ENCODE peak calls at places on chromosomes 5 and 9, in five cellular contexts. One of them, this sample, is unnamed.

GRCh38 chr5:6727231-6727630 is 14.0 kb downstream of the TENT4A start:
- DNase-seq in tibial nerve: no peak
- DNase-seq in heart right ventricle: no peak
- DNase-seq in osteocyte: no peak
- DNase-seq in neural crest cell: no peak
- DNase-seq in this sample: no peak

GRCh38 chr9:128912270-128912853 is 8.4 kb upstream of the PHYHD1 start:
- DNase-seq in tibial nerve: no peak
- DNase-seq in heart right ventricle: no peak
- DNase-seq in osteocyte: no peak
- DNase-seq in neural crest cell: no peak
- DNase-seq in this sample: peak

GRCh38 chr9:111627260-111627963 is 3.7 kb upstream of the DNAJC25 start:
- DNase-seq in tibial nerve: no peak
- DNase-seq in heart right ventricle: no peak
- DNase-seq in osteocyte: no peak
- DNase-seq in neural crest cell: no peak
- DNase-seq in this sample: no peak

GRCh38 chr9:76744336-76744735 is 19.9 kb upstream of the PCA3 start:
- DNase-seq in tibial nerve: no peak
- DNase-seq in heart right ventricle: no peak
- DNase-seq in osteocyte: no peak
- DNase-seq in neural crest cell: no peak
- DNase-seq in this sample: no peak

GRCh38 chr5:149177911-149178565 is 36.7 kb downstream of the ABLIM3 start:
- DNase-seq in tibial nerve: no peak
- DNase-seq in heart right ventricle: no peak
- DNase-seq in osteocyte: no peak
- DNase-seq in neural crest cell: no peak
- DNase-seq in this sample: no peak

GRCh38 chr5:14729448-14730385 is 65.2 kb downstream of the OTULIN start:
- DNase-seq in tibial nerve: no peak
- DNase-seq in heart right ventricle: no peak
- DNase-seq in osteocyte: no peak
- DNase-seq in neural crest cell: no peak
- DNase-seq in this sample: no peak

GRCh38 chr9:131640438-131641181 is 95.3 kb downstream of the PRRT1B start:
- DNase-seq in tibial nerve: no peak
- DNase-seq in heart right ventricle: no peak
- DNase-seq in osteocyte: no peak
- DNase-seq in neural crest cell: no peak
- DNase-seq in this sample: peak

GRCh38 chr9:38026021-38026809 is 42.8 kb downstream of the SHB start:
- DNase-seq in tibial nerve: no peak
- DNase-seq in heart right ventricle: peak
- DNase-seq in osteocyte: no peak
- DNase-seq in neural crest cell: no peak
- DNase-seq in this sample: peak

GRCh38 chr9:117335797-117336435 is 78.9 kb downstream of the ASTN2 start:
- DNase-seq in tibial nerve: no peak
- DNase-seq in heart right ventricle: no peak
- DNase-seq in osteocyte: no peak
- DNase-seq in neural crest cell: no peak
- DNase-seq in this sample: no peak

GRCh38 chr9:127763918-127764384 is 14.5 kb downstream of the SH2D3C start:
- DNase-seq in tibial nerve: no peak
- DNase-seq in heart right ventricle: peak
- DNase-seq in osteocyte: no peak
- DNase-seq in neural crest cell: no peak
- DNase-seq in this sample: peak

GRCh38 chr5:135930029-135930948 is 24.5 kb downstream of the LECT2 start:
- DNase-seq in tibial nerve: no peak
- DNase-seq in heart right ventricle: peak
- DNase-seq in osteocyte: no peak
- DNase-seq in neural crest cell: no peak
- DNase-seq in this sample: no peak

GRCh38 chr5:41156739-41157138 is 56.6 kb downstream of the C6 start:
- DNase-seq in tibial nerve: no peak
- DNase-seq in heart right ventricle: no peak
- DNase-seq in osteocyte: no peak
- DNase-seq in neural crest cell: no peak
- DNase-seq in this sample: peak

GRCh38 chr9:13705913-13706312 is 426.4 kb upstream of the MPDZ start:
- DNase-seq in tibial nerve: peak
- DNase-seq in heart right ventricle: no peak
- DNase-seq in osteocyte: no peak
- DNase-seq in neural crest cell: no peak
- DNase-seq in this sample: no peak

GRCh38 chr5:139985733-139986132 is 57.4 kb downstream of the NRG2 start:
- DNase-seq in tibial nerve: no peak
- DNase-seq in heart right ventricle: no peak
- DNase-seq in osteocyte: no peak
- DNase-seq in neural crest cell: no peak
- DNase-seq in this sample: peak

GRCh38 chr5:78361226-78361993 is 993 bp downstream of the SCAMP1 start:
- DNase-seq in tibial nerve: no peak
- DNase-seq in heart right ventricle: peak
- DNase-seq in osteocyte: no peak
- DNase-seq in neural crest cell: peak
- DNase-seq in this sample: peak

GRCh38 chr9:124353166-124353768 is 62.0 kb downstream of the PSMB7 start:
- DNase-seq in tibial nerve: no peak
- DNase-seq in heart right ventricle: no peak
- DNase-seq in osteocyte: no peak
- DNase-seq in neural crest cell: no peak
- DNase-seq in this sample: no peak

GRCh38 chr5:53407373-53407772 is 73.1 kb upstream of the FST start:
- DNase-seq in tibial nerve: no peak
- DNase-seq in heart right ventricle: no peak
- DNase-seq in osteocyte: no peak
- DNase-seq in neural crest cell: no peak
- DNase-seq in this sample: peak

GRCh38 chr9:10274983-10275382 is 337.8 kb downstream of the PTPRD start:
- DNase-seq in tibial nerve: no peak
- DNase-seq in heart right ventricle: no peak
- DNase-seq in osteocyte: no peak
- DNase-seq in neural crest cell: no peak
- DNase-seq in this sample: no peak

GRCh38 chr9:128068656-128069221 is 707 bp downstream of the SLC25A25 start:
- DNase-seq in tibial nerve: no peak
- DNase-seq in heart right ventricle: no peak
- DNase-seq in osteocyte: no peak
- DNase-seq in neural crest cell: no peak
- DNase-seq in this sample: no peak

GRCh38 chr5:9924614-9925013 is 294.5 kb upstream of the TAS2R1 start:
- DNase-seq in tibial nerve: no peak
- DNase-seq in heart right ventricle: no peak
- DNase-seq in osteocyte: no peak
- DNase-seq in neural crest cell: no peak
- DNase-seq in this sample: peak

GRCh38 chr5:43073597-43074546 is 33.8 kb upstream of the ANXA2R start:
- DNase-seq in tibial nerve: no peak
- DNase-seq in heart right ventricle: no peak
- DNase-seq in osteocyte: peak
- DNase-seq in neural crest cell: no peak
- DNase-seq in this sample: peak

DNA sequence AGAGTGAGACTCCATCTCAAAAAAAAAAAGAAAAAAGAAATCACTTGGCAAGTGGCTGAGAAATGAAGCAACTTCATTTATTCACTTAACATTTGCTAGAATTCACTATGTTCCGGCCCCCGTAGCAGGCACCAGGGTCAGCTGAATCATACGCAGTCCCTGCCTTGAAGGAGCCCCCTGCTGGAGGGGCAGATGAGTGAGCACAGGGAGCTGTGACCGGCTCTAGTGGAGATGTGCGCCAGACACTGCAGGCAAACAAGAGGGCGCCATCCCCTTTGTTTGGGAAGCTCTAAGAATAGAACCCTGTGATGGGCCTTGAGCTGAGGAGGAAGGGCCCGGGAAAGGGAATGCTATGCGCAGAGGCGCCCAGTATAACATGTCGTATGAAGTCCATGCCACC is 20.2 kb upstream of the RPL26L1 start:
- DNase-seq in tibial nerve: no peak
- DNase-seq in heart right ventricle: no peak
- DNase-seq in osteocyte: no peak
- DNase-seq in neural crest cell: peak
- DNase-seq in this sample: no peak
- TF ChIP-seq CTCF in tibial nerve: no peak
- TF ChIP-seq CTCF in heart right ventricle: no peak
- TF ChIP-seq CTCF in osteocyte: peak
- TF ChIP-seq CTCF in neural crest cell: peak
- TF ChIP-seq CTCF in this sample: peak

DNA sequence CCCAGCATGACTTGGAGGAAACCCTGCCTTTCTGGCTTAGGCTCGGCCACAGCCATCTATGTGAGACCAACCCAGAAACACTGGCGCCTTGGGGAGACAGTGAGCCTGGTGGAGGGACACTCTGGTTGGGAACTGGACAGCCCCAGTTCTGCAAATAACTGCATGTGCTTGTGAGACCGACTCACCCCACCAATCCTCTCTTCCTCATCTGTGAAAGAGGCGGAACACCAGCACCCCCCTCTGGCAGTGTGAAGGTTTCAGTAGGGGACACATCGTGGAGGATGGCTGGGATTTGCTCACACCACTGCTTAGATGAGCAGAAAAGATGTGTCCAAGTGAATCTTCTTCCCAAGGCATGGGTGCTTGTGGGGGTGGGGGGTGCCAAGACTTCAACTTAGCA is 43.4 kb upstream of the N4BP3 start:
- DNase-seq in tibial nerve: no peak
- DNase-seq in heart right ventricle: no peak
- DNase-seq in osteocyte: no peak
- DNase-seq in neural crest cell: peak
- DNase-seq in this sample: peak
- TF ChIP-seq CTCF in tibial nerve: no peak
- TF ChIP-seq CTCF in heart right ventricle: no peak
- TF ChIP-seq CTCF in osteocyte: peak
- TF ChIP-seq CTCF in neural crest cell: peak
- TF ChIP-seq CTCF in this sample: peak

GRCh38 chr5:77343165-77343564 is 132.7 kb downstream of the PDE8B start:
- DNase-seq in tibial nerve: no peak
- DNase-seq in heart right ventricle: no peak
- DNase-seq in osteocyte: no peak
- DNase-seq in neural crest cell: no peak
- DNase-seq in this sample: no peak

GRCh38 chr5:77333036-77333435 is 122.6 kb downstream of the PDE8B start:
- DNase-seq in tibial nerve: no peak
- DNase-seq in heart right ventricle: no peak
- DNase-seq in osteocyte: no peak
- DNase-seq in neural crest cell: no peak
- DNase-seq in this sample: no peak

GRCh38 chr5:77339491-77339890 is 129.0 kb downstream of the PDE8B start:
- DNase-seq in tibial nerve: no peak
- DNase-seq in heart right ventricle: no peak
- DNase-seq in osteocyte: no peak
- DNase-seq in neural crest cell: no peak
- DNase-seq in this sample: no peak

GRCh38 chr5:77333451-77334123 is 123.1 kb downstream of the PDE8B start:
- DNase-seq in tibial nerve: no peak
- DNase-seq in heart right ventricle: no peak
- DNase-seq in osteocyte: no peak
- DNase-seq in neural crest cell: no peak
- DNase-seq in this sample: no peak

GRCh38 chr5:77337716-77338115 is 127.2 kb downstream of the PDE8B start:
- DNase-seq in tibial nerve: no peak
- DNase-seq in heart right ventricle: no peak
- DNase-seq in osteocyte: no peak
- DNase-seq in neural crest cell: no peak
- DNase-seq in this sample: no peak
- TF ChIP-seq CTCF in tibial nerve: no peak
- TF ChIP-seq CTCF in heart right ventricle: no peak
- TF ChIP-seq CTCF in osteocyte: no peak
- TF ChIP-seq CTCF in neural crest cell: no peak
- TF ChIP-seq CTCF in this sample: no peak

DNA sequence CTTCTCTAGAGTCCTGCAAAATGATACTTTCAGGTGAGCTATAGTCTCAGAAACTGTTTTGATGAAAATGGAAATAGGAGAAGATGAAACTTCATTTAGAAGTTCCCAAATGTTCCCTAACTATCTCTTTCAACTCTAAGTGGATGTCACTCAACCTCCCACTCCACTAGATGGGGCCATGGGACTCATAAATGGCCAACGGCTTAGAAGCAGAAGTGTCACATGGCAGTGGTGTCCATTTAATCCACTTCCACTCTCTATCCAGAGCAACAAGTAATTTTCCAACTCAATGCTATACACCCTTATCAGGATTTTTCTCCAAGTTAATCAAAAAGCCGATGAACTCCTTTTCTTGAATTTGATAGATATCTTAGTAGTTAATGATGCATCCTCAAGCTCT is 295.7 kb downstream of the EDIL3 start:
- DNase-seq in tibial nerve: no peak
- DNase-seq in heart right ventricle: no peak
- DNase-seq in osteocyte: no peak
- DNase-seq in neural crest cell: no peak
- DNase-seq in this sample: peak
- TF ChIP-seq CTCF in tibial nerve: no peak
- TF ChIP-seq CTCF in heart right ventricle: no peak
- TF ChIP-seq CTCF in osteocyte: peak
- TF ChIP-seq CTCF in neural crest cell: peak
- TF ChIP-seq CTCF in this sample: peak

GRCh38 chr9:120662513-120662912 is 51.8 kb downstream of the MEGF9 start:
- DNase-seq in tibial nerve: no peak
- DNase-seq in heart right ventricle: no peak
- DNase-seq in osteocyte: no peak
- DNase-seq in neural crest cell: no peak
- DNase-seq in this sample: no peak
- TF ChIP-seq CTCF in tibial nerve: no peak
- TF ChIP-seq CTCF in heart right ventricle: no peak
- TF ChIP-seq CTCF in osteocyte: no peak
- TF ChIP-seq CTCF in neural crest cell: no peak
- TF ChIP-seq CTCF in this sample: no peak

GRCh38 chr9:89632136-89633135 is 27.6 kb downstream of the GADD45G start:
- DNase-seq in tibial nerve: no peak
- DNase-seq in heart right ventricle: no peak
- DNase-seq in osteocyte: no peak
- DNase-seq in neural crest cell: no peak
- DNase-seq in this sample: no peak
- TF ChIP-seq CTCF in tibial nerve: no peak
- TF ChIP-seq CTCF in heart right ventricle: no peak
- TF ChIP-seq CTCF in osteocyte: no peak
- TF ChIP-seq CTCF in neural crest cell: no peak
- TF ChIP-seq CTCF in this sample: no peak

This sample was measured in bronchial epithelial cell.